ENCODE peak calls at places on chromosomes 1 and 21, in four cellular contexts. F is H54, C is pons, R is AG08396. N is an unnamed sample.

GRCh38 chr1:152870831-152871730 is 7.0 kb upstream of the SMCP start:
- DNase-seq in F (peak; percentile 14), C (peak; percentile 3), R (peak; percentile 44), N (no peak)

GRCh38 chr1:112614460-112615065 is 4.4 kb downstream of the ST7L start:
- DNase-seq in F (no peak), C (no peak), R (peak; percentile 33), N (no peak)

GRCh38 chr1:21439345-21439720 is 604 bp upstream of the NBPF3 start:
- DNase-seq in F (no peak), C (no peak), R (no peak), N (no peak)

GRCh38 chr1:200351826-200352549 is 57.8 kb downstream of the ZNF281 start:
- DNase-seq in F (no peak), C (no peak), R (peak; percentile 63), N (no peak)

GRCh38 chr21:17491716-17492414 is 21.0 kb upstream of the CXADR start:
- DNase-seq in F (peak; percentile 56), C (peak; percentile 75), R (peak; percentile 77), N (no peak)

GRCh38 chr1:201267481-201268229 is 15.7 kb upstream of the PKP1 start:
- DNase-seq in F (peak; percentile 52), C (no peak), R (no peak), N (no peak)

GRCh38 chr1:40820251-40820797 is 36.7 kb downstream of the KCNQ4 start:
- DNase-seq in F (no peak), C (peak; percentile 20), R (no peak), N (no peak)

GRCh38 chr1:32376199-32376598 is 13.9 kb downstream of the TSSK3 start:
- DNase-seq in F (no peak), C (no peak), R (no peak), N (no peak)

GRCh38 chr1:201552941-201553341 is 14.0 kb downstream of the NAV1 start:
- DNase-seq in F (no peak), C (peak; percentile 72), R (no peak), N (no peak)

GRCh38 chr21:15406791-15407190 is 323.0 kb upstream of the USP25 start:
- DNase-seq in F (no peak), C (no peak), R (no peak), N (no peak)

GRCh38 chr1:14500041-14500440 is 98.4 kb upstream of the KAZN start:
- DNase-seq in F (no peak), C (no peak), R (no peak), N (no peak)

GRCh38 chr1:161439280-161440232 is 65.7 kb upstream of the FCGR2A start:
- DNase-seq in F (no peak), C (no peak), R (peak; percentile 58), N (peak; percentile 49)

GRCh38 chr1:44827197-44828002 is 15.7 kb downstream of the PTCH2 start:
- DNase-seq in F (no peak), C (no peak), R (no peak), N (no peak)

GRCh38 chr1:56578963-56579875 is at the start of gene PLPP3:
- DNase-seq in F (peak; percentile 79), C (peak; percentile 81), R (peak; percentile 90), N (peak; percentile 24)

GRCh38 chr1:16082283-16083038 is 9.0 kb upstream of the FAM131C start:
- DNase-seq in F (no peak), C (no peak), R (peak; percentile 82), N (peak; percentile 53)

GRCh38 chr21:45073301-45074047 is 906 bp upstream of the ADARB1 start:
- DNase-seq in F (peak; percentile 55), C (no peak), R (peak; percentile 48), N (no peak)

GRCh38 chr1:26787381-26787705 is 407 bp upstream of the PIGV start:
- DNase-seq in F (no peak), C (no peak), R (peak; percentile 34), N (no peak)

GRCh38 chr21:17002628-17003027 is 510.2 kb upstream of the CXADR start:
- DNase-seq in F (no peak), C (no peak), R (no peak), N (no peak)

GRCh38 chr1:181133441-181133951 is 45.0 kb downstream of the IER5 start:
- DNase-seq in F (no peak), C (no peak), R (no peak), N (no peak)

GRCh38 chr1:109630081-109630880 is 10.6 kb downstream of the AMPD2 start:
- DNase-seq in F (no peak), C (no peak), R (no peak), N (no peak)

GRCh38 chr1:199574949-199575348 is 452.6 kb upstream of the NR5A2 start:
- DNase-seq in F (no peak), C (no peak), R (no peak), N (no peak)

GRCh38 chr1:205357567-205357966 is 845 bp upstream of the KLHDC8A start:
- DNase-seq in F (no peak), C (no peak), R (no peak), N (no peak)

GRCh38 chr1:92638498-92638897 is 146.4 kb downstream of the EVI5 start:
- DNase-seq in F (no peak), C (no peak), R (no peak), N (no peak)

GRCh38 chr1:109864063-109864822 is 46.4 kb upstream of the CSF1 start:
- DNase-seq in F (no peak), C (no peak), R (no peak), N (no peak)

GRCh38 chr1:222461941-222462340 is 86.0 kb downstream of the HHIPL2 start:
- DNase-seq in F (no peak), C (no peak), R (no peak), N (no peak)

GRCh38 chr1:203055166-203055799 is 29.0 kb downstream of the PPFIA4 start:
- DNase-seq in F (no peak), C (no peak), R (no peak), N (no peak)

GRCh38 chr1:156583821-156584622 is 4.5 kb downstream of the TTC24 start:
- DNase-seq in F (peak; percentile 73), C (peak; percentile 85), R (peak; percentile 73), N (peak; percentile 74)

GRCh38 chr1:29937356-29937755 is 701.0 kb downstream of the PTPRU start:
- DNase-seq in F (no peak), C (no peak), R (no peak), N (no peak)

GRCh38 chr21:46604975-46605758 is at the start of gene S100B:
- DNase-seq in F (no peak), C (peak; percentile 98), R (no peak), N (no peak)

GRCh38 chr21:24781146-24781545 is 826.1 kb downstream of the MRPL39 start:
- DNase-seq in F (no peak), C (no peak), R (no peak), N (no peak)

GRCh38 chr1:9258629-9259028 is 24.1 kb downstream of the H6PD start:
- DNase-seq in F (no peak), C (no peak), R (no peak), N (no peak)

N was measured in memory B cell.